ENCODE peak calls at places on chromosomes 11 and 22, in ten cellular contexts. E is fibroblast of pulmonary artery; V is stimulated activated CD8-positive, alpha-beta memory T cell treated with anti-CD3 and anti-CD28 coated beads, Interleukin-7, amount 100 ng/mL, for 1 hour; C is kidney tubule cell; K is NB4; X is dorsolateral prefrontal cortex; P is NCI-H1092; T is ureter; H is kidney glomerular epithelial cell; R is central memory CD4-positive, alpha-beta T cell. O is an unnamed sample.

GRCh38 chr11:44878696-44879095 is 72.0 kb downstream of the TP53I11 start:
- DNase-seq in H (no peak), V (no peak), X (no peak), R (no peak), P (no peak), T (no peak), E (no peak), C (no peak), K (peak), O (no peak)

GRCh38 chr11:74388678-74389327 is 9.4 kb downstream of the PGM2L1 start:
- DNase-seq in C (peak), E (peak), H (peak), R (peak), P (peak), T (peak), K (peak), X (no peak), V (peak), O (peak)

GRCh38 chr11:70537576-70538571 is 139.5 kb downstream of the CTTN start:
- DNase-seq in R (no peak), K (no peak), P (no peak), H (no peak), X (peak), C (no peak), V (no peak), T (no peak), E (no peak), O (no peak)

GRCh38 chr11:133605493-133605892 is 73.2 kb upstream of the OPCML start:
- DNase-seq in T (no peak), P (no peak), V (no peak), E (no peak), X (no peak), H (no peak), R (no peak), K (no peak), C (no peak), O (no peak)

GRCh38 chr22:48886604-48887393 is 940.9 kb downstream of the BRD1 start:
- DNase-seq in R (no peak), P (no peak), X (peak), T (peak), K (no peak), V (no peak), C (no peak), E (no peak), H (no peak), O (no peak)

GRCh38 chr11:131300304-131300703 is 70.1 kb upstream of the NTM start:
- DNase-seq in X (no peak), H (no peak), P (no peak), C (no peak), R (no peak), T (no peak), V (no peak), K (no peak), E (no peak), O (no peak)

GRCh38 chr22:48478529-48479265 is 1349.0 kb downstream of the BRD1 start:
- DNase-seq in V (no peak), X (no peak), R (no peak), H (no peak), E (no peak), P (no peak), C (no peak), T (no peak), K (no peak), O (no peak)

GRCh38 chr11:518463-519202 is 11.6 kb upstream of the RNH1 start:
- DNase-seq in R (peak), C (peak), T (peak), K (peak), V (peak), H (peak), P (no peak), X (peak), E (peak), O (no peak)

GRCh38 chr22:46770726-46771125 is 8.3 kb downstream of the TBC1D22A start:
- DNase-seq in H (no peak), K (no peak), C (no peak), T (no peak), R (no peak), X (no peak), P (no peak), E (no peak), V (no peak), O (no peak)

GRCh38 chr22:31337178-31337577 is 9.0 kb downstream of the PATZ1 start:
- DNase-seq in V (no peak), T (no peak), R (no peak), H (no peak), P (no peak), E (no peak), X (no peak), C (peak), K (no peak), O (no peak)

GRCh38 chr11:10606536-10607208 is 38.2 kb upstream of the LYVE1 start:
- DNase-seq in K (peak), V (no peak), X (no peak), T (no peak), H (peak), R (no peak), C (peak), P (no peak), E (peak), O (no peak)

GRCh38 chr11:14380947-14381555 is 22.1 kb upstream of the RRAS2 start:
- DNase-seq in X (peak), P (peak), K (no peak), H (peak), C (peak), T (peak), R (peak), V (peak), E (peak), O (peak)

GRCh38 chr11:93791493-93791892 is 7.4 kb downstream of the MED17 start:
- DNase-seq in H (no peak), X (no peak), T (no peak), V (no peak), P (no peak), R (no peak), K (no peak), C (no peak), E (peak), O (no peak)

GRCh38 chr11:93614111-93614784 is 47.2 kb upstream of the CEP295 start:
- DNase-seq in E (no peak), H (no peak), V (no peak), X (no peak), T (no peak), P (no peak), C (no peak), R (peak), K (peak), O (no peak)

GRCh38 chr22:26718905-26719304 is 61.5 kb downstream of the MIAT start:
- DNase-seq in H (peak), R (no peak), K (no peak), P (no peak), T (no peak), C (peak), E (peak), V (no peak), X (no peak), O (no peak)

GRCh38 chr11:125925804-125926203 is 20.0 kb upstream of the VSIG10L2 start:
- DNase-seq in R (no peak), E (no peak), T (no peak), X (no peak), K (no peak), V (no peak), P (no peak), C (no peak), H (no peak), O (no peak)

GRCh38 chr11:63800921-63801320 is 12.3 kb upstream of the SPINDOC start:
- DNase-seq in V (no peak), K (no peak), E (no peak), H (no peak), X (no peak), P (no peak), C (no peak), T (no peak), R (no peak), O (no peak)

GRCh38 chr22:39727541-39727940 is 157.0 kb downstream of the CACNA1I start:
- DNase-seq in E (no peak), K (no peak), V (no peak), T (no peak), X (no peak), C (no peak), P (no peak), R (no peak), H (no peak), O (no peak)

GRCh38 chr11:14424096-14424495 is 65.1 kb upstream of the RRAS2 start:
- DNase-seq in P (no peak), C (peak), V (no peak), K (no peak), H (peak), T (no peak), X (no peak), R (no peak), E (peak), O (no peak)

GRCh38 chr22:44928064-44928463 is 81.7 kb downstream of the PHF21B start:
- DNase-seq in K (no peak), H (no peak), E (no peak), T (no peak), R (no peak), V (no peak), P (no peak), C (no peak), X (peak), O (no peak)

GRCh38 chr11:86294026-86294425 is 8.0 kb upstream of the HIKESHI start:
- DNase-seq in E (no peak), H (no peak), K (no peak), R (no peak), V (no peak), P (no peak), X (no peak), C (no peak), T (no peak), O (no peak)

GRCh38 chr11:76735841-76736240 is 47.3 kb upstream of the TSKU start:
- DNase-seq in K (no peak), R (no peak), H (no peak), T (no peak), C (no peak), P (no peak), E (no peak), X (no peak), V (no peak), O (no peak)

GRCh38 chr11:118098996-118099837 is 12.5 kb upstream of the SMIM35 start:
- DNase-seq in V (no peak), H (no peak), E (no peak), K (no peak), T (no peak), X (peak), P (no peak), R (no peak), C (no peak), O (no peak)

GRCh38 chr11:134071766-134072403 is 3.0 kb downstream of the JAM3 start:
- DNase-seq in V (no peak), E (no peak), T (no peak), K (no peak), R (no peak), P (peak), C (no peak), H (no peak), X (no peak), O (peak)

GRCh38 chr11:27242591-27242990 is 120.4 kb downstream of the CCDC34 start:
- DNase-seq in P (no peak), R (no peak), T (no peak), H (peak), V (no peak), K (no peak), E (peak), X (no peak), C (peak), O (no peak)

GRCh38 chr11:111851067-111851466 is 20.3 kb downstream of the ALG9 start:
- DNase-seq in H (no peak), K (no peak), T (no peak), P (no peak), V (no peak), E (no peak), C (no peak), X (no peak), R (no peak), O (no peak)

GRCh38 chr11:20110908-20111669 is 49.2 kb downstream of the DBX1 start:
- DNase-seq in K (peak), T (no peak), H (peak), V (no peak), P (peak), E (peak), R (peak), C (peak), X (peak), O (peak)

GRCh38 chr11:102320679-102321078 is 3.4 kb downstream of the BIRC3 start:
- DNase-seq in R (no peak), E (no peak), V (no peak), T (no peak), C (no peak), K (no peak), P (no peak), X (no peak), H (no peak), O (no peak)

GRCh38 chr11:85725510-85726258 is 39.7 kb upstream of the CCDC89 start:
- DNase-seq in R (no peak), E (peak), V (no peak), C (peak), P (no peak), H (peak), X (no peak), T (no peak), K (no peak), O (no peak)

GRCh38 chr11:62088331-62088933 is 35.4 kb upstream of the INCENP start:
- DNase-seq in R (no peak), K (no peak), X (no peak), P (no peak), H (no peak), V (no peak), E (no peak), T (no peak), C (peak), O (no peak)

GRCh38 chr22:31143038-31143437 is 2.7 kb upstream of the PLA2G3 start:
- DNase-seq in H (no peak), T (no peak), P (no peak), C (no peak), V (no peak), R (no peak), X (no peak), E (no peak), K (no peak), O (no peak)